ENCODE peak calls at places on chromosomes 13 and 19, in four cellular contexts. P is tibial nerve; E is CD8-positive, alpha-beta memory T cell; J is SK-N-MC. R is an unnamed sample.

GRCh38 chr19:47036233-47036651 is 12.2 kb downstream of the TMEM160 start:
- DNase-seq in P (no peak), E (no peak), J (peak; percentile 30), R (no peak)

GRCh38 chr19:17794731-17795494 is at the start of gene B3GNT3:
- DNase-seq in P (no peak), E (peak; percentile 17), J (no peak), R (peak; percentile 22)

GRCh38 chr19:1998712-1999708 is 16.5 kb downstream of the BTBD2 start:
- DNase-seq in P (no peak), E (no peak), J (no peak), R (no peak)

GRCh38 chr19:1618157-1619093 is 13.2 kb upstream of the UQCR11 start:
- DNase-seq in P (no peak), E (no peak), J (no peak), R (no peak)

GRCh38 chr19:58326501-58326913 is 287 bp upstream of the ZSCAN22 start:
- DNase-seq in P (no peak), E (no peak), J (peak; percentile 20), R (no peak)

GRCh38 chr13:29594710-29595379 is 643 bp downstream of the SLC7A1 start:
- DNase-seq in P (peak; percentile 52), E (peak; percentile 53), J (no peak), R (peak; percentile 31)

GRCh38 chr13:83377486-83377885 is 504.8 kb downstream of the SLITRK1 start:
- DNase-seq in P (no peak), E (no peak), J (no peak), R (no peak)

GRCh38 chr13:49419292-49419691 is 24.6 kb downstream of the CAB39L start:
- DNase-seq in P (no peak), E (no peak), J (no peak), R (no peak)

GRCh38 chr19:58317481-58318072 is 9.2 kb upstream of the ZSCAN22 start:
- DNase-seq in P (no peak), E (no peak), J (peak; percentile 34), R (no peak)

GRCh38 chr13:79631260-79631659 is 150.3 kb downstream of the NDFIP2 start:
- DNase-seq in P (no peak), E (no peak), J (peak; percentile 34), R (no peak)

DNA sequence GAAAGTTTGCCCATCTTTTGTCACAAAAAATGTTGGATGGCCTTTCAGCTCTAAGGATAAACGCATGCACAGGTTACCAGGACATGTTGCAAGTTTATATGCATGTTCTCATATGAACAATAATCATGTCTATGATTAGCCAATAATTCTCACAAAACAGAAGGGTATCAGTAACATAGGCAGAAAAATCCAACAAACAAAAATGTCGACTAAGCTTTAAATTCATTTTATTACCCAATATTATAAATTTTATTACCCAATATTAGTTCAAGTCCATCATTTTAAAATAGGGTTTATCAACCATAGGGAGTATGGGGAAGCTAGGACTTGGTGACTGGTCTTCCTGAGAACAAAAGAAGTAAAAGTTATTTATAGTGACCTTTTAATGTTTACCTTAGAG is 93.1 kb downstream of the ENOX1 start:
- DNase-seq in P (no peak), E (no peak), J (no peak), R (no peak)
- H3K27ac ChIP-seq in P (no peak overlapping the region), E (no peak overlapping the region), J (no peak overlapping the region), R (no peak overlapping the region)

GRCh38 chr19:16435999-16436650 is 35.6 kb downstream of the EPS15L1 start:
- DNase-seq in P (no peak), E (no peak), J (no peak), R (no peak)
- H3K27ac ChIP-seq in P (peak overlapping the region; percentile 78), E (peak overlapping the region; percentile 9), J (peak overlapping the region; percentile 82), R (no peak overlapping the region)

DNA sequence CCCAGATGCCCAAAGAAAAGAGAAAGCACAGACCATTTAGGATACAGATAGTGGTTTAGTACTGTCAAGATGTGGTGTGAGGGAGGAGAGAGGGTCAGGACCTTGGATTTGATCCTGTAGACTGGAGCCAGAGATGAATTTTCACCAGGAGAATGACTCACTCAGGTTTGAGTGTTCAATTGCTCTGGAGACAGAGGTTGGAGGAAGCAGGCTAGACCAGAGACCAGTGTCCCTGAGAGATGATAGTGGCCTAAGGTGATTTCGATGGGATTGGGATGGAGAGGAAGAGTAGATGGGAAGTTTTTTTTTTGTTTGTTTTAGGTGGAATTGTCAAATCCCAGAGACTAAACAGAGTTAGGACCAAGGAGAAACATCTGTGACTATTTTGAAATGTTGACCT is 2.3 kb downstream of the CEBPG start:
- DNase-seq in P (no peak), E (no peak), J (no peak), R (no peak)
- H3K27ac ChIP-seq in P (peak overlapping the region; percentile 97), E (no peak overlapping the region), J (peak overlapping the region; percentile 6), R (no peak overlapping the region)

DNA sequence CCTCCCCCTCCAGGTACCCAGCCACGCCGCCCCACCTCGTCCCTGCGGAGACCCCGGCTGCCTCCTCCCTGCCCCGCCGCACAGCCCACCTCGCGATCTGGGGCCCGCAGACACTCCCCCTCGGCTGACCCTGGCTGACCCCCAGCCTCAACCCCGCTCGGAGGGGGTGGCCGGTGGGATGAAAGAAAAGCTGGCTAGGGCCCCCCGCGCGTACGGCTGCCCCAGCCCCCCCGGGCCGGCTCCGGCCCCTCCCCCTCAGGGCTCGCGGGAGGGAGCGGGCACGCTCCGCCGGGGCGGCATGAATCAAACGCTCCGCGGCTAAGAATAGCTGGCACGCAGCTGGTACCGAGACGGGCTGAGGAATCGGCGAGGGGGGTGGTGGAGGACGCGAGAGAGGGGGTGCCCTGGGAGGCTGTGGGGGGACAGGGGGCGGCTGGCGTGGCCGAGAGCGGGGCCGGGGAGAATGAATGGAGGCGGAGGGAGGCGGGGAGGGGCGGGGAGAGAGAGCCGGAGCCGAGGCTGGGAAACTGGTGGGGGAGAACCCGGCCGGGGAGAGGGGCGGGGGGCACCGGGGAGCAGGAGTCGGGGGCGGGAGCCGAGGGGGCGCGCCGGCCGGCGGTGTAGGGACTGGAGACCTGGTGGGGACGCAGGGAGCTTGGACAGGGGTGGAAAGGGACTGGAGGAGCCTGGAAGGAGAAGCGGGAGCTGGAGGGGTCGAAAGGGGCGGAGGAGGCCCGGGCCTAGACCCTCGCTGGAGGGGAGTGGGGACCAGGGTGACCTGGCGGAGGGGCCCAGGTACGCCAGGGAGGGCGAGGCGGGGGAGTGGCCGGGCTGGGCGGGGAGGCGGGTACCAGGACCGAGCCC is 1.1 kb downstream of the SHANK1 start:
- DNase-seq in P (no peak), E (no peak), J (no peak), R (no peak)
- H3K27ac ChIP-seq in P (no peak overlapping the region), E (no peak overlapping the region), J (no peak overlapping the region), R (no peak overlapping the region)